ENCODE peak calls at places on chromosome 5, in five cellular contexts. S is fibroblast of gingiva, F is dorsolateral prefrontal cortex, Q is breast epithelium, A is activated gamma-delta T cell treated with Interleukin-2 at 50 U/mL for 16 hours. H is an unnamed sample.

GRCh38 chr5:96538831-96539250 is 105.8 kb upstream of the PCSK1 start:
- DNase-seq in S (peak), F (no peak), Q (no peak), A (no peak), H (no peak)

GRCh38 chr5:80082731-80083114 is 47.6 kb downstream of the THBS4 start:
- DNase-seq in S (peak), F (peak), Q (peak), A (peak), H (peak)

GRCh38 chr5:158223054-158223453 is 364.1 kb upstream of the CLINT1 start:
- DNase-seq in S (no peak), F (no peak), Q (no peak), A (no peak), H (no peak)

GRCh38 chr5:65809817-65810531 is 88.0 kb downstream of the NLN start:
- DNase-seq in S (peak), F (peak), Q (no peak), A (no peak), H (no peak)

GRCh38 chr5:173328896-173329369 is 719 bp upstream of the STC2 start:
- DNase-seq in S (peak), F (no peak), Q (no peak), A (no peak), H (peak)

GRCh38 chr5:16866795-16867584 is 69.1 kb downstream of the MYO10 start:
- DNase-seq in S (no peak), F (no peak), Q (no peak), A (no peak), H (no peak)

GRCh38 chr5:32297181-32298055 is 15.3 kb downstream of the MTMR12 start:
- DNase-seq in S (no peak), F (no peak), Q (no peak), A (no peak), H (peak)

GRCh38 chr5:172487671-172488070 is 33.3 kb upstream of the SH3PXD2B start:
- DNase-seq in S (no peak), F (no peak), Q (no peak), A (no peak), H (no peak)

GRCh38 chr5:109759304-109759703 is 69.6 kb downstream of the MAN2A1 start:
- DNase-seq in S (no peak), F (no peak), Q (no peak), A (no peak), H (peak)

GRCh38 chr5:62937661-62938558 is 359.3 kb downstream of the LRRC70 start:
- DNase-seq in S (peak), F (no peak), Q (no peak), A (no peak), H (peak)

GRCh38 chr5:68087866-68088265 is 127.7 kb upstream of the PIK3R1 start:
- DNase-seq in S (peak), F (no peak), Q (no peak), A (no peak), H (no peak)

GRCh38 chr5:81544351-81545001 is 150.5 kb upstream of the ACOT12 start:
- DNase-seq in S (no peak), F (no peak), Q (no peak), A (no peak), H (peak)

GRCh38 chr5:1047332-1047965 is 38.8 kb downstream of the NKD2 start:
- DNase-seq in S (no peak), F (no peak), Q (peak), A (no peak), H (no peak)

GRCh38 chr5:148641735-148642134 is 12.6 kb downstream of the HTR4 start:
- DNase-seq in S (no peak), F (no peak), Q (no peak), A (no peak), H (peak)

GRCh38 chr5:105503950-105504349 is 1941.4 kb upstream of the NUDT12 start:
- DNase-seq in S (no peak), F (no peak), Q (no peak), A (no peak), H (no peak)

GRCh38 chr5:1445313-1445894 is at the start of gene SLC6A3:
- DNase-seq in S (no peak), F (no peak), Q (no peak), A (peak), H (no peak)

GRCh38 chr5:76271836-76272235 is 131.2 kb upstream of the IQGAP2 start:
- DNase-seq in S (no peak), F (no peak), Q (no peak), A (no peak), H (peak)

GRCh38 chr5:73853091-73853490 is 227.1 kb downstream of the ARHGEF28 start:
- DNase-seq in S (peak), F (no peak), Q (no peak), A (no peak), H (peak)

GRCh38 chr5:97840643-97841042 is 657.6 kb upstream of the RIOK2 start:
- DNase-seq in S (no peak), F (no peak), Q (no peak), A (no peak), H (no peak)

GRCh38 chr5:140292212-140293040 is 10.5 kb downstream of the PFDN1 start:
- DNase-seq in S (no peak), F (no peak), Q (no peak), A (no peak), H (no peak)

GRCh38 chr5:142482207-142482606 is 157.4 kb upstream of the SPRY4 start:
- DNase-seq in S (no peak), F (no peak), Q (no peak), A (no peak), H (no peak)

GRCh38 chr5:83364322-83365299 is 106.9 kb upstream of the VCAN start:
- DNase-seq in S (no peak), F (no peak), Q (no peak), A (no peak), H (no peak)

GRCh38 chr5:142356318-142356715 is 31.5 kb upstream of the SPRY4 start:
- DNase-seq in S (peak), F (no peak), Q (no peak), A (no peak), H (peak)

GRCh38 chr5:4255441-4255840 is 659.8 kb downstream of the IRX1 start:
- DNase-seq in S (no peak), F (no peak), Q (no peak), A (no peak), H (no peak)

GRCh38 chr5:154474957-154475334 is 3.1 kb downstream of the HAND1 start:
- DNase-seq in S (no peak), F (no peak), Q (no peak), A (no peak), H (no peak)

GRCh38 chr5:131988601-131989000 is 22.9 kb downstream of the ACSL6 start:
- DNase-seq in S (no peak), F (peak), Q (no peak), A (no peak), H (no peak)

GRCh38 chr5:6745706-6746217 is 32.5 kb downstream of the TENT4A start:
- DNase-seq in S (peak), F (no peak), Q (no peak), A (no peak), H (peak)

GRCh38 chr5:32942225-32942989 is 231.3 kb downstream of the NPR3 start:
- DNase-seq in S (no peak), F (no peak), Q (no peak), A (no peak), H (peak)

GRCh38 chr5:113043491-113043931 is 66.9 kb downstream of the DCP2 start:
- DNase-seq in S (peak), F (peak), Q (no peak), A (peak), H (no peak)

GRCh38 chr5:172274951-172275753 is 8.4 kb downstream of the UBTD2 start:
- DNase-seq in S (peak), F (no peak), Q (no peak), A (peak), H (peak)

GRCh38 chr5:90866915-90867715 is 308.5 kb downstream of the ADGRV1 start:
- DNase-seq in S (no peak), F (no peak), Q (no peak), A (no peak), H (peak)

GRCh38 chr5:72991394-72991793 is 35.6 kb downstream of the FCHO2 start:
- DNase-seq in S (no peak), F (no peak), Q (no peak), A (no peak), H (peak)

GRCh38 chr5:377326-377981 is 55.9 kb downstream of the AHRR start:
- DNase-seq in S (no peak), F (peak), Q (peak), A (no peak), H (no peak)

GRCh38 chr5:167158588-167158987 is 1132.9 kb upstream of the WWC1 start:
- DNase-seq in S (no peak), F (no peak), Q (no peak), A (no peak), H (no peak)

GRCh38 chr5:167730121-167730520 is 561.3 kb upstream of the WWC1 start:
- DNase-seq in S (peak), F (no peak), Q (no peak), A (no peak), H (peak)

GRCh38 chr5:9830184-9830583 is 200.0 kb upstream of the TAS2R1 start:
- DNase-seq in S (no peak), F (no peak), Q (no peak), A (no peak), H (no peak)

GRCh38 chr5:107813559-107813958 is 142.8 kb upstream of the EFNA5 start:
- DNase-seq in S (no peak), F (no peak), Q (no peak), A (no peak), H (no peak)

GRCh38 chr5:181052526-181052927 is 12.5 kb downstream of the BTNL9 start:
- DNase-seq in S (no peak), F (no peak), Q (no peak), A (no peak), H (no peak)